ENCODE peak calls at places on chromosomes 13 and 19, in eight cellular contexts. W is ovary, A is K562, Y is neuronal stem cell, Q is psoas muscle, H is left lung, Z is IMR-90, D is heart right ventricle. O is an unnamed sample.

GRCh38 chr19:35397064-35397463 is 26.2 kb downstream of the GPR42 start:
- DNase-seq in W (no peak), A (no peak), Y (no peak), Q (no peak), H (no peak), Z (no peak), D (no peak), O (no peak)

GRCh38 chr19:46902402-46902766 is 41.6 kb downstream of the ARHGAP35 start:
- DNase-seq in W (no peak), A (no peak), Y (no peak), Q (no peak), H (no peak), Z (peak; percentile 31), D (no peak), O (no peak)

GRCh38 chr13:77833331-77833863 is 85.2 kb downstream of the EDNRB start:
- DNase-seq in W (no peak), A (no peak), Y (no peak), Q (no peak), H (no peak), Z (peak; percentile 88), D (no peak), O (no peak)

GRCh38 chr13:113506025-113506685 is 15.6 kb upstream of the DCUN1D2 start:
- DNase-seq in W (no peak), A (peak; percentile 24), Y (no peak), Q (no peak), H (no peak), Z (no peak), D (no peak), O (no peak)

GRCh38 chr13:106095919-106096318 is 439.5 kb downstream of the EFNB2 start:
- DNase-seq in W (no peak), A (no peak), Y (no peak), Q (no peak), H (no peak), Z (no peak), D (no peak), O (no peak)

GRCh38 chr13:29594310-29594709 is 1.2 kb downstream of the SLC7A1 start:
- DNase-seq in W (no peak), A (no peak), Y (peak; percentile 24), Q (no peak), H (no peak), Z (peak; percentile 91), D (no peak), O (peak; percentile 77)

GRCh38 chr13:56335775-56336174 is 804.9 kb upstream of the PRR20A start:
- DNase-seq in W (no peak), A (no peak), Y (no peak), Q (no peak), H (no peak), Z (no peak), D (no peak), O (no peak)

GRCh38 chr19:46840157-46840942 is 10.3 kb downstream of the AP2S1 start:
- DNase-seq in W (peak; percentile 67), A (peak; percentile 65), Y (peak; percentile 71), Q (peak; percentile 72), H (no peak), Z (peak; percentile 70), D (peak; percentile 47), O (no peak)

GRCh38 chr19:49593233-49594113 is 2.5 kb downstream of the PRR12 start:
- DNase-seq in W (peak; percentile 93), A (peak; percentile 98), Y (peak; percentile 91), Q (peak; percentile 97), H (peak; percentile 93), Z (peak; percentile 89), D (peak; percentile 92), O (peak; percentile 97)

GRCh38 chr13:105920375-105920774 is 615.1 kb downstream of the EFNB2 start:
- DNase-seq in W (no peak), A (no peak), Y (peak; percentile 58), Q (no peak), H (no peak), Z (peak; percentile 87), D (no peak), O (no peak)

GRCh38 chr13:30154931-30155330 is 152.4 kb downstream of the KATNAL1 start:
- DNase-seq in W (no peak), A (no peak), Y (no peak), Q (no peak), H (no peak), Z (no peak), D (no peak), O (no peak)

GRCh38 chr13:19607523-19608078 is 25.9 kb upstream of the MPHOSPH8 start:
- DNase-seq in W (no peak), A (no peak), Y (no peak), Q (no peak), H (no peak), Z (no peak), D (no peak), O (no peak)

GRCh38 chr19:18319591-18320135 is 3.2 kb downstream of the LSM4 start:
- DNase-seq in W (no peak), A (peak; percentile 7), Y (no peak), Q (no peak), H (peak; percentile 63), Z (no peak), D (no peak), O (no peak)

GRCh38 chr19:18322759-18323460 is at the start of gene LSM4:
- DNase-seq in W (peak; percentile 99), A (peak; percentile 97), Y (peak; percentile 98), Q (peak; percentile 99), H (peak; percentile 98), Z (peak; percentile 95), D (peak; percentile 98), O (peak; percentile 99)

GRCh38 chr19:18322318-18322758 is 538 bp downstream of the LSM4 start:
- DNase-seq in W (no peak), A (peak; percentile 62), Y (no peak), Q (no peak), H (peak; percentile 66), Z (peak; percentile 65), D (no peak), O (peak; percentile 74)

GRCh38 chr19:18321729-18322091 is 1.2 kb downstream of the LSM4 start:
- DNase-seq in W (no peak), A (peak; percentile 17), Y (no peak), Q (no peak), H (no peak), Z (peak; percentile 33), D (no peak), O (no peak)

DNA sequence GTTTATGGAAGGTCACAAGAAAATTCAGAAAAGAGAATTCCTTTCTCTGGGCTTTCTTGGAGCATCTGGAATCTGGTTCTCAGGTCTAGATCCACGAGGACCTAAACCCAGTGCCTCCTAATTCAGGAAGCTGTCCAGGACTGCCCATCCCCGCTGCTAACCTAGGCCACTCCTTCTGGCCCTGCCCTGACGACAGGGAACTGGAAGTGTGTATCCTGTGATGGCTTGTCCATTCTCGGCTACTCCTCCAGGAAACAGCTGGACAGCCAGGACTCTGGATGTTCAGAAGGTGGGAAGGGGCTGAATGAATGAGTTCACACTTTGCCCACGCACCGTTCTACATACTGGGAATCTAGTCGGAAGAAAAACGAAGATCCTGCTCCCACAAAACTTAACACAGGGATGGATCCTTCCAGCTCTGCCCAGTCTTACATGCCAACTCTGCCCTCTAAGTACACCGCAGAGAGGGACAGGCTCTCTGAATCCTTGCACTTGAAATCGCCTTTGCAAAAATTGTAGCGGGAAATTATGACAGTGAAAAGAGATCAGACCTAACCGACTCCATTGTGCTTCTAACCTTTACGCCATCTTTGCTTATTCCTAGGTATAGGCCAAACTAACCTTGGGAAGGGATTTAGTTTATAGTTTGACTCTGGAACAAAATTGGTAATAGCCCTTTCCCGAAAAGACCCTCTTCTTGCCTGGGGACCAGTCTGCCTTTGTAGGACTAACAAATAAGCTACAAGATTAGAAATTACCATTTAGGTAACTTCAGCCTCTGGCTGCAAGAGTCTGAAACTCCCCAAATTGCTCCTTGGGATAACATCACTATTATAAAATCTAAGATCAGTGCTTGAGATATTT is 1.8 kb downstream of the LSM4 start:
- DNase-seq in W (no peak), A (peak; percentile 38), Y (no peak), Q (no peak), H (peak; percentile 65), Z (no peak), D (no peak), O (no peak)
- H3K4me1 ChIP-seq in W (peaks cover 5% of the 10 kb centered on the region), A (peaks cover 44% of the 10 kb centered on the region), Y (peaks cover 8% of the 10 kb centered on the region), Q (peaks cover 38% of the 10 kb centered on the region), H (peaks cover 71% of the 10 kb centered on the region), Z (peaks cover 5% of the 10 kb centered on the region), D (peaks cover 61% of the 10 kb centered on the region), O (peaks cover 4% of the 10 kb centered on the region)

GRCh38 chr13:76020421-76020955 is 384.4 kb downstream of the LMO7 start:
- DNase-seq in W (no peak), A (no peak), Y (no peak), Q (no peak), H (no peak), Z (no peak), D (no peak), O (no peak)
- H3K27ac ChIP-seq in W (no peak overlapping the region), A (no peak overlapping the region), Y (no peak overlapping the region), Q (no peak overlapping the region), H (no peak overlapping the region), Z (no peak overlapping the region), D (no peak overlapping the region), O (no peak overlapping the region)

DNA sequence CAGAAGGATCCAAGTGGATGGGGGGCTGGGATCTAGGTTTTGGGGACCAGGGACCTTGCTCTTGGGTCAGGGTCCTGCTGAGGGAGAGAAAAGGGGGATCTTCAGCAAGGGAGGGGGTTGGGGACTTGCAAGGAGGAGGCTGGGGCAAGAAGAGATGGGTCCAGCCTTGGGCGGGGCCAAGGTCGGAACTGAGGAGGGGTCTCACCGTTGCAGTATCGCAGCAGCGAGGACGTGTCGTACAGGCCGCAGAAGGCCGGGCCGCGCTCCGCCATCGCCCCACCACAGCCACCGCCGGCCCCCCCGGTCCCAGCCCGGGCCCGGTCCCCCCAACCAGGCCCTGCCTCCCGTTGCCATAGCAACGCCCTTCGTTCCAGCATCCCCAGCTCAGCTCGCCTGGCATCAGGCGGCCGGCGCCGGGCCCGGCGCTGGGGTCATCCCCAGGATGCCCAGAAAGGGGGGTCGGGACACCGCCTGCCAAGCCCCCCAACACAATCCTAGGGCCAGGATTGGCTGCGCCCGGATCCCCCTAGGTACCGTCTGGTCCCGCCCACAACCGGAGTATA is 6.0 kb upstream of the EML2 start:
- DNase-seq in W (no peak), A (no peak), Y (no peak), Q (peak; percentile 57), H (no peak), Z (no peak), D (no peak), O (no peak)
- H3K4me3 ChIP-seq in W (no peak overlapping the region), A (peak overlapping the region; percentile 41), Y (peak overlapping the region; percentile 69), Q (peak overlapping the region; percentile 56), H (no peak overlapping the region), Z (peak overlapping the region; percentile 44), D (peak overlapping the region; percentile 58), O (peak overlapping the region; percentile 52)

GRCh38 chr13:75371223-75371622 is 110.7 kb downstream of the TBC1D4 start:
- DNase-seq in W (no peak), A (no peak), Y (no peak), Q (no peak), H (no peak), Z (no peak), D (no peak), O (no peak)

GRCh38 chr13:75373988-75374387 is 108.0 kb downstream of the TBC1D4 start:
- DNase-seq in W (no peak), A (no peak), Y (no peak), Q (peak; percentile 48), H (no peak), Z (no peak), D (no peak), O (no peak)

GRCh38 chr13:75369986-75370385 is 112.0 kb downstream of the TBC1D4 start:
- DNase-seq in W (no peak), A (no peak), Y (no peak), Q (no peak), H (no peak), Z (no peak), D (no peak), O (no peak)

GRCh38 chr13:75372923-75373841 is 108.8 kb downstream of the TBC1D4 start:
- DNase-seq in W (no peak), A (no peak), Y (no peak), Q (no peak), H (no peak), Z (no peak), D (no peak), O (no peak)

GRCh38 chr13:75372517-75372916 is 109.5 kb downstream of the TBC1D4 start:
- DNase-seq in W (no peak), A (peak; percentile 13), Y (peak; percentile 23), Q (no peak), H (no peak), Z (peak; percentile 62), D (no peak), O (no peak)
- H3K4me1 ChIP-seq in W (peaks cover 2% of the 10 kb centered on the region), A (peaks cover 15% of the 10 kb centered on the region), Y (peaks cover 5% of the 10 kb centered on the region), Q (peaks cover 81% of the 10 kb centered on the region), H (peaks cover 7% of the 10 kb centered on the region), Z (peaks cover 1% of the 10 kb centered on the region), D (peaks cover 40% of the 10 kb centered on the region), O (no peaks in the 10 kb centered on the region)

O was measured in ascending aorta.